ENCODE peak calls at places on chromosomes 4 and X, in eight cellular contexts. W is tibial nerve, N is OCI-LY7, X is psoas muscle, K is right atrium auricular region, Q is A549, O is OCI-M1, U is lower lobe of right lung. F is an unnamed sample.

GRCh38 chr4:1797861-1798529 is 4.9 kb downstream of the FGFR3 start:
- DNase-seq in X (no peak), O (no peak), U (no peak), W (no peak), Q (no peak), N (no peak), K (no peak), F (no peak)

GRCh38 chr4:83212041-83212851 is 72.4 kb downstream of the COQ2 start:
- DNase-seq in U (no peak), X (no peak), K (no peak), W (no peak), O (no peak), N (peak; percentile 99), Q (no peak), F (no peak)

GRCh38 chr4:80182237-80182866 is 15.0 kb upstream of the PRDM8 start:
- DNase-seq in N (no peak), K (no peak), O (no peak), Q (no peak), W (no peak), X (no peak), U (no peak), F (no peak)

GRCh38 chr4:90780193-90780592 is 653.0 kb downstream of the CCSER1 start:
- DNase-seq in U (no peak), N (no peak), O (no peak), Q (no peak), W (no peak), K (no peak), X (no peak), F (no peak)

GRCh38 chrX:108299101-108299591 is 139.1 kb downstream of the COL4A6 start:
- DNase-seq in W (no peak), O (no peak), Q (no peak), K (no peak), N (no peak), X (no peak), U (no peak), F (no peak)

GRCh38 chrX:150694738-150695410 is 1.7 kb downstream of the MTMR1 start:
- DNase-seq in Q (no peak), W (no peak), O (peak; percentile 14), N (peak; percentile 53), U (no peak), K (no peak), X (no peak), F (no peak)

GRCh38 chrX:150558424-150558823 is 10.0 kb upstream of the MTM1 start:
- DNase-seq in W (no peak), Q (no peak), N (no peak), U (no peak), X (no peak), K (no peak), O (no peak), F (no peak)

GRCh38 chr4:82362565-82362964 is 11.2 kb downstream of the HNRNPD start:
- DNase-seq in W (no peak), O (no peak), Q (no peak), U (no peak), K (no peak), N (no peak), X (no peak), F (no peak)

GRCh38 chrX:134821370-134821769 is 163.1 kb upstream of the PLAC1 start:
- DNase-seq in N (no peak), Q (no peak), U (no peak), W (no peak), X (no peak), K (no peak), O (no peak), F (no peak)

GRCh38 chr4:151991001-151991883 is 230.4 kb upstream of the GATB start:
- DNase-seq in U (no peak), O (no peak), Q (no peak), W (no peak), X (no peak), N (no peak), K (no peak), F (no peak)

GRCh38 chrX:110665636-110666035 is 130.0 kb downstream of the CHRDL1 start:
- DNase-seq in Q (peak; percentile 8), X (peak; percentile 18), U (peak; percentile 44), N (peak; percentile 0), K (no peak), W (peak; percentile 11), O (peak; percentile 56), F (peak; percentile 60)

GRCh38 chr4:46931981-46932380 is 22.9 kb upstream of the COX7B2 start:
- DNase-seq in N (peak; percentile 14), K (no peak), X (no peak), Q (no peak), O (peak; percentile 74), W (peak; percentile 6), U (no peak), F (no peak)

GRCh38 chr4:30765022-30765421 is 44.9 kb downstream of the PCDH7 start:
- DNase-seq in W (no peak), K (no peak), Q (no peak), O (no peak), U (no peak), X (no peak), N (no peak), F (no peak)

GRCh38 chr4:85398276-85398675 is 76.7 kb upstream of the ARHGAP24 start:
- DNase-seq in N (no peak), K (no peak), O (no peak), Q (no peak), W (no peak), X (no peak), U (no peak), F (no peak)

GRCh38 chr4:15438939-15439524 is 11.2 kb downstream of the C1QTNF7 start:
- DNase-seq in Q (no peak), U (no peak), X (no peak), W (no peak), O (peak; percentile 1), K (no peak), N (no peak), F (no peak)

GRCh38 chr4:64068096-64068495 is 341.2 kb downstream of the TECRL start:
- DNase-seq in U (no peak), O (no peak), X (no peak), W (no peak), N (no peak), K (no peak), Q (no peak), F (no peak)

GRCh38 chrX:22015144-22015750 is 16.9 kb upstream of the PHEX start:
- DNase-seq in N (no peak), U (no peak), Q (no peak), K (no peak), W (no peak), O (no peak), X (no peak), F (no peak)

GRCh38 chrX:135309430-135309923 is at the start of gene ETDC:
- DNase-seq in Q (no peak), W (no peak), O (no peak), K (no peak), U (no peak), N (no peak), X (no peak), F (no peak)

GRCh38 chr4:105509714-105510113 is 35.9 kb upstream of the PPA2 start:
- DNase-seq in U (no peak), O (no peak), W (no peak), K (no peak), Q (no peak), N (no peak), X (no peak), F (no peak)

GRCh38 chr4:121307441-121308327 is 73.1 kb downstream of the QRFPR start:
- DNase-seq in N (peak; percentile 28), K (no peak), O (peak; percentile 74), W (no peak), U (no peak), X (no peak), Q (peak; percentile 2), F (no peak)

GRCh38 chrX:31981546-31982062 is 909.8 kb upstream of the FTHL17 start:
- DNase-seq in X (no peak), W (no peak), U (no peak), Q (no peak), O (peak; percentile 2), K (no peak), N (no peak), F (no peak)

GRCh38 chr4:86185659-86186058 is 174.2 kb downstream of the MAPK10 start:
- DNase-seq in K (no peak), X (no peak), N (no peak), Q (no peak), W (no peak), U (no peak), O (no peak), F (no peak)

GRCh38 chrX:64093761-64094160 is 111.7 kb downstream of the AMER1 start:
- DNase-seq in Q (no peak), U (no peak), X (no peak), N (peak; percentile 8), O (peak; percentile 26), W (no peak), K (no peak), F (no peak)

GRCh38 chr4:11336435-11336834 is 92.3 kb downstream of the HS3ST1 start:
- DNase-seq in O (no peak), N (no peak), X (no peak), U (no peak), K (no peak), W (peak; percentile 25), Q (no peak), F (no peak)

GRCh38 chr4:125368161-125368560 is 53.4 kb downstream of the FAT4 start:
- DNase-seq in O (no peak), U (no peak), W (no peak), K (no peak), X (no peak), N (no peak), Q (no peak), F (no peak)

GRCh38 chr4:69668680-69669079 is 15.6 kb upstream of the UGT2A1 start:
- DNase-seq in U (no peak), N (no peak), Q (no peak), O (peak; percentile 82), X (no peak), K (no peak), W (no peak), F (no peak)

GRCh38 chr4:119977135-119977534 is 89.5 kb downstream of the MAD2L1 start:
- DNase-seq in O (no peak), W (no peak), Q (no peak), X (no peak), U (no peak), K (no peak), N (no peak), F (no peak)

GRCh38 chr4:38752393-38752961 is 30.3 kb downstream of the TLR10 start:
- DNase-seq in O (peak; percentile 23), W (no peak), K (no peak), X (no peak), U (no peak), Q (no peak), N (no peak), F (no peak)

GRCh38 chr4:115090483-115091075 is 22.8 kb downstream of the NDST4 start:
- DNase-seq in U (no peak), K (no peak), O (peak; percentile 56), W (no peak), Q (no peak), N (peak; percentile 56), X (no peak), F (no peak)

GRCh38 chr4:22515145-22515887 is 550 bp downstream of the ADGRA3 start:
- DNase-seq in K (peak; percentile 60), U (peak; percentile 70), W (peak; percentile 50), O (peak; percentile 49), Q (peak; percentile 74), X (peak; percentile 65), N (no peak), F (peak; percentile 77)